ENCODE peak calls at places on chromosomes 2 and 18, in four cellular contexts. I is stimulated activated CD8-positive, alpha-beta memory T cell treated with anti-CD3 and anti-CD28 coated beads, Interleukin-15, amount 100 ng/mL, for 24 hours; B is body of pancreas; N is T-helper 2 cell. C is an unnamed sample.

GRCh38 chr2:601806-602455 is 75.3 kb downstream of the TMEM18 start:
- DNase-seq in N (no peak), I (no peak), B (no peak), C (no peak)

GRCh38 chr18:9017900-9018217 is 84.6 kb upstream of the NDUFV2 start:
- DNase-seq in B (no peak), N (no peak), I (no peak), C (no peak)

GRCh38 chr2:174059178-174059874 is 94.2 kb upstream of the SP3 start:
- DNase-seq in B (no peak), I (no peak), N (no peak), C (no peak)

GRCh38 chr2:20494246-20494645 is 47.4 kb downstream of the RHOB start:
- DNase-seq in N (no peak), I (no peak), B (no peak), C (no peak)

GRCh38 chr2:108855194-108855593 is 68.6 kb downstream of the CCDC138 start:
- DNase-seq in N (no peak), I (no peak), B (no peak), C (no peak)

GRCh38 chr2:13522917-13523821 is 806.4 kb downstream of the TRIB2 start:
- DNase-seq in N (no peak), B (peak), I (no peak), C (no peak)

GRCh38 chr2:118251427-118251826 is 163.2 kb downstream of the INSIG2 start:
- DNase-seq in N (no peak), I (no peak), B (no peak), C (no peak)

GRCh38 chr2:179049546-179050311 is at the start of gene CCDC141:
- DNase-seq in N (no peak), I (no peak), B (no peak), C (no peak)

GRCh38 chr18:48724939-48725338 is 186.1 kb downstream of the CTIF start:
- DNase-seq in N (no peak), I (no peak), B (no peak), C (no peak)

GRCh38 chr2:100929142-100929541 is 72.9 kb upstream of the RPL31 start:
- DNase-seq in B (no peak), N (no peak), I (no peak), C (no peak)

GRCh38 chr2:196729418-196729817 is 70.1 kb downstream of the GTF3C3 start:
- DNase-seq in N (no peak), B (peak), I (no peak), C (no peak)

GRCh38 chr2:73832905-73833304 is 4.1 kb downstream of the STAMBP start:
- DNase-seq in N (no peak), I (no peak), B (no peak), C (no peak)

GRCh38 chr2:48693645-48694044 is 61.9 kb downstream of the LHCGR start:
- DNase-seq in N (no peak), B (no peak), I (no peak), C (no peak)

GRCh38 chr2:85602476-85603234 is at the start of gene TMEM150A:
- DNase-seq in B (peak), I (peak), N (peak), C (peak)

GRCh38 chr2:80545420-80546192 is 241.1 kb upstream of the LRRTM1 start:
- DNase-seq in I (no peak), N (no peak), B (no peak), C (no peak)

GRCh38 chr18:46289458-46289857 is 185.3 kb downstream of the HAUS1 start:
- DNase-seq in B (no peak), N (no peak), I (no peak), C (no peak)

GRCh38 chr2:170530803-170531564 is 184.2 kb upstream of the SP5 start:
- DNase-seq in B (no peak), N (no peak), I (no peak), C (no peak)

GRCh38 chr18:59672125-59672769 is 25.0 kb downstream of the CCBE1 start:
- DNase-seq in B (no peak), N (no peak), I (no peak), C (no peak)

GRCh38 chr18:45634454-45634853 is 19.2 kb downstream of the SLC14A2 start:
- DNase-seq in N (no peak), I (no peak), B (no peak), C (no peak)

GRCh38 chr18:2654828-2655152 is 736 bp upstream of the SMCHD1 start:
- DNase-seq in B (no peak), I (no peak), N (peak), C (no peak)

GRCh38 chr18:63119647-63120046 is 199.9 kb downstream of the BCL2 start:
- DNase-seq in N (no peak), I (no peak), B (peak), C (no peak)

GRCh38 chr2:2199841-2200240 is 131.2 kb downstream of the MYT1L start:
- DNase-seq in N (no peak), I (no peak), B (no peak), C (no peak)